ENCODE peak calls at places on chromosomes 16 and 17, in four cellular contexts. I is H1, B is HCT116, C is K562. Y is an unnamed sample. For H3K4me1, the result is how much of the 10 kb centered on the place peaks cover.

GRCh38 chr16:53502331-53503269 is at the start of gene AKTIP:
- DNase-seq in B (no peak), C (peak), I (no peak), Y (no peak)

GRCh38 chr16:30380072-30380471 is 2.3 kb downstream of the SEPTIN1 start:
- DNase-seq in I (no peak), B (no peak), C (no peak), Y (no peak)

GRCh38 chr16:80656731-80657150 is 115.9 kb downstream of the DYNLRB2 start:
- DNase-seq in C (no peak), I (no peak), B (no peak), Y (no peak)

GRCh38 chr17:79043191-79043930 is 19.4 kb downstream of the C1QTNF1 start:
- DNase-seq in I (no peak), B (no peak), C (no peak), Y (no peak)

GRCh38 chr17:17849863-17850373 is 13.1 kb upstream of the SREBF1 start:
- DNase-seq in B (no peak), I (no peak), C (peak), Y (no peak)

GRCh38 chr17:49914096-49914490 is 54.9 kb upstream of the DLX4 start:
- DNase-seq in I (no peak), C (no peak), B (no peak), Y (no peak)

GRCh38 chr17:13544292-13544691 is 57.4 kb downstream of the HS3ST3A1 start:
- DNase-seq in C (no peak), B (no peak), I (peak), Y (peak)

GRCh38 chr16:82181456-82182185 is 11.6 kb upstream of the MPHOSPH6 start:
- DNase-seq in B (no peak), C (no peak), I (no peak), Y (no peak)

GRCh38 chr17:41680426-41681040 is 8.2 kb upstream of the EIF1 start:
- DNase-seq in B (no peak), I (no peak), C (no peak), Y (no peak)

GRCh38 chr16:25635449-25635848 is 56.3 kb upstream of the HS3ST4 start:
- DNase-seq in I (no peak), B (no peak), C (no peak), Y (no peak)

GRCh38 chr17:82350182-82351030 is 8.6 kb upstream of the TEX19 start:
- DNase-seq in I (no peak), C (peak), B (peak), Y (no peak)

GRCh38 chr17:47735536-47736011 is 2.5 kb downstream of the TBX21 start:
- DNase-seq in I (no peak), B (no peak), C (no peak), Y (no peak)

GRCh38 chr17:28552201-28552999 is at the start of gene UNC119:
- DNase-seq in B (no peak), C (peak), I (no peak), Y (no peak)

GRCh38 chr17:6526362-6527152 is 29.8 kb downstream of the PITPNM3 start:
- DNase-seq in C (peak), I (no peak), B (no peak), Y (no peak)

GRCh38 chr16:72201387-72201786 is 29.4 kb upstream of the PMFBP1 start:
- DNase-seq in I (no peak), C (no peak), B (no peak), Y (no peak)

GRCh38 chr17:13030459-13031305 is 12.9 kb upstream of the ELAC2 start:
- DNase-seq in I (no peak), C (peak), B (no peak), Y (no peak)

GRCh38 chr16:9549487-9549886 is 458.0 kb downstream of the HAPSTR1 start:
- DNase-seq in C (no peak), B (no peak), I (no peak), Y (no peak)

GRCh38 chr17:4195306-4195705 is 52.3 kb downstream of the CYB5D2 start:
- DNase-seq in I (no peak), C (no peak), B (no peak), Y (no peak)

GRCh38 chr17:59561042-59561441 is 4.4 kb upstream of the DHX40 start:
- DNase-seq in I (no peak), C (peak), B (peak), Y (no peak)

GRCh38 chr16:3161235-3162018 is 26.6 kb upstream of the OR1F1 start:
- DNase-seq in C (no peak), I (no peak), B (no peak), Y (no peak)

GRCh38 chr16:50309527-50310307 is 43.4 kb downstream of the ADCY7 start:
- DNase-seq in I (no peak), B (no peak), C (no peak), Y (no peak)

GRCh38 chr16:2483939-2484897 is 9.3 kb downstream of the TBC1D24 start:
- DNase-seq in C (no peak), I (no peak), B (no peak), Y (no peak)

GRCh38 chr17:28181568-28181967 is 137.4 kb upstream of the TMEM97 start:
- DNase-seq in C (no peak), B (no peak), I (no peak), Y (no peak)

GRCh38 chr16:19892902-19893301 is 8.3 kb upstream of the GPRC5B start:
- DNase-seq in I (no peak), C (no peak), B (no peak), Y (no peak)

GRCh38 chr17:82095777-82096708 is 2.0 kb downstream of the FASN start:
- DNase-seq in B (no peak), C (no peak), I (no peak), Y (no peak)

GRCh38 chr17:17134952-17135340 is 71.2 kb downstream of the PLD6 start:
- DNase-seq in C (no peak), I (no peak), B (no peak), Y (no peak)

GRCh38 chr16:17921357-17921978 is 415.1 kb downstream of the NPIPA8 start:
- DNase-seq in B (peak), C (peak), I (peak), Y (peak)
- TF ChIP-seq YY1 in B (no peak), C (no peak), I (peak), Y (no peak)

GRCh38 chr17:73492125-73492801 is 152.0 kb downstream of the SDK2 start:
- DNase-seq in B (no peak), I (no peak), C (no peak), Y (no peak)
- TF ChIP-seq ZNF274 in B (no peak), I (no peak), C (no peak), Y (no peak)

GRCh38 chr17:46045639-46046038 is 46.6 kb downstream of the STH start:
- DNase-seq in I (no peak), B (no peak), C (no peak), Y (no peak)
- H3K4me1 ChIP-seq in I (under half), B (under half), C (under half), Y (under half)

DNA sequence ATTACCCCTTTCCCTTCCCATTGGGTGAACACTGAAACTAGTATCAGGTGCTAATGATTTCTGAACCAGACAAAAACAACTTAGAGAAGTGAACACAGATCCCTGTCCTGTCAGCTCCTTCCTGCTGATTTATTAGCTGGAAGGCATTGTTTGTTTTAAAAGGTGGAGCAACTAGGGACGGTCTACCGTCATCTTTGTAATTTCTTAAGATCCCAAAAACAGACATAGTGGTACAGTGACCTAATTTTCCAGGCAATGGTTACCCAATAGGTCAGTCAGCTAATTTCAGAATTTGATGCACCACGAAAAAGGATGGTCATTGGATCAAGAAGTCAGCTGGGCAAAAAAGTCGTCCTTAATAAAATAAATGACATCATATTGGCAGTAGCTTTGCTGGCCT is 27.4 kb upstream of the KCNJ16 start:
- DNase-seq in I (no peak), B (no peak), C (no peak), Y (no peak)
- TF ChIP-seq YY1 in I (no peak), B (no peak), C (no peak), Y (no peak)

GRCh38 chr16:55010492-55011260 is 80.0 kb downstream of the IRX5 start:
- DNase-seq in I (no peak), C (no peak), B (no peak), Y (no peak)

GRCh38 chr16:55012793-55013192 is 82.1 kb downstream of the IRX5 start:
- DNase-seq in C (no peak), I (no peak), B (no peak), Y (no peak)

GRCh38 chr16:55012362-55012761 is 81.7 kb downstream of the IRX5 start:
- DNase-seq in I (no peak), C (no peak), B (no peak), Y (no peak)

GRCh38 chr16:55008836-55009510 is 78.3 kb downstream of the IRX5 start:
- DNase-seq in C (no peak), B (no peak), I (no peak), Y (no peak)

GRCh38 chr16:55009581-55009980 is 78.9 kb downstream of the IRX5 start:
- DNase-seq in C (no peak), I (no peak), B (no peak), Y (no peak)
- TF ChIP-seq ZNF274 in C (no peak), I (no peak), B (no peak), Y (no peak)

GRCh38 chr16:66548068-66548467 is 1.9 kb downstream of the TK2 start:
- DNase-seq in C (no peak), B (no peak), I (no peak), Y (no peak)
- H3K4me1 ChIP-seq in C (under half), B (under half), I (under half), Y (under half)

Y was measured in NT2/D1.